ENCODE peak calls at places on chromosomes 5 and 9, in six cellular contexts. E is GM10248; C is NCI-H1417; W is T-helper 2 cell treated with Interferon-gamma antibody and Interleukin-4, amounts not matched to agents 5 μg/mL and 100 μg/mL, for 36 hours; U is pancreas; X is thyroid gland. Q is an unnamed sample.

GRCh38 chr9:14314929-14315753 is 1.2 kb upstream of the NFIB start:
- DNase-seq in E (peak), C (peak), W (no peak), U (peak), X (peak), Q (no peak)

GRCh38 chr5:133423031-133423617 is 189.2 kb downstream of the FSTL4 start:
- DNase-seq in E (no peak), C (no peak), W (no peak), U (no peak), X (no peak), Q (no peak)

GRCh38 chr5:176817864-176818377 is 7.6 kb downstream of the UNC5A start:
- DNase-seq in E (no peak), C (peak), W (no peak), U (no peak), X (no peak), Q (no peak)

GRCh38 chr5:13659391-13659790 is 285.1 kb downstream of the DNAH5 start:
- DNase-seq in E (no peak), C (no peak), W (no peak), U (no peak), X (no peak), Q (no peak)

GRCh38 chr5:143445726-143446125 is 42.2 kb upstream of the NR3C1 start:
- DNase-seq in E (no peak), C (no peak), W (no peak), U (no peak), X (no peak), Q (no peak)

GRCh38 chr9:136426787-136427186 is 12.9 kb downstream of the INPP5E start:
- DNase-seq in E (no peak), C (no peak), W (no peak), U (no peak), X (no peak), Q (no peak)

GRCh38 chr5:146193291-146193690 is 10.1 kb upstream of the RBM27 start:
- DNase-seq in E (no peak), C (no peak), W (no peak), U (no peak), X (no peak), Q (no peak)

GRCh38 chr5:178230879-178231735 is 1.5 kb downstream of the PHYKPL start:
- DNase-seq in E (no peak), C (no peak), W (no peak), U (no peak), X (peak), Q (no peak)

GRCh38 chr5:95901676-95902646 is 59.7 kb downstream of the ELL2 start:
- DNase-seq in E (no peak), C (no peak), W (no peak), U (no peak), X (no peak), Q (no peak)

GRCh38 chr5:127941646-127942045 is 141.9 kb upstream of the SLC12A2 start:
- DNase-seq in E (no peak), C (peak), W (no peak), U (no peak), X (no peak), Q (no peak)

GRCh38 chr9:137459147-137459600 is at the start of gene NSMF:
- DNase-seq in E (peak), C (peak), W (peak), U (peak), X (peak), Q (no peak)

GRCh38 chr9:88583901-88584596 is 49.1 kb downstream of the NXNL2 start:
- DNase-seq in E (no peak), C (no peak), W (no peak), U (no peak), X (no peak), Q (no peak)

GRCh38 chr5:133247881-133248642 is 196.2 kb downstream of the HSPA4 start:
- DNase-seq in E (no peak), C (peak), W (no peak), U (peak), X (peak), Q (no peak)

GRCh38 chr5:74127377-74128338 is 501.7 kb downstream of the ARHGEF28 start:
- DNase-seq in E (no peak), C (peak), W (no peak), U (no peak), X (peak), Q (no peak)

GRCh38 chr9:89311346-89312153 is 555 bp downstream of the CKS2 start:
- DNase-seq in E (no peak), C (peak), W (no peak), U (peak), X (no peak), Q (no peak)

GRCh38 chr5:151222769-151223446 is 984 bp downstream of the CCDC69 start:
- DNase-seq in E (peak), C (no peak), W (peak), U (peak), X (peak), Q (no peak)

GRCh38 chr5:103706939-103707682 is 144.5 kb upstream of the NUDT12 start:
- DNase-seq in E (no peak), C (peak), W (no peak), U (no peak), X (no peak), Q (no peak)

GRCh38 chr9:82949203-82949602 is 113.7 kb downstream of the RASEF start:
- DNase-seq in E (no peak), C (no peak), W (no peak), U (no peak), X (no peak), Q (no peak)